ENCODE peak calls at places on chromosomes 5 and 9, in seven cellular contexts. One of them, this sample, is unnamed.

GRCh38 chr5:171369056-171369455 is 18.6 kb upstream of the NPM1 start:
- DNase-seq in GM12878: no peak
- DNase-seq in K562: no peak
- DNase-seq in SK-N-SH: no peak
- DNase-seq in HCT116: no peak
- DNase-seq in HepG2: no peak
- DNase-seq in H1: no peak
- DNase-seq in this sample: no peak

GRCh38 chr9:19994296-19994695 is 205.5 kb upstream of the SLC24A2 start:
- DNase-seq in GM12878: no peak
- DNase-seq in K562: no peak
- DNase-seq in SK-N-SH: no peak
- DNase-seq in HCT116: no peak
- DNase-seq in HepG2: no peak
- DNase-seq in H1: no peak
- DNase-seq in this sample: no peak

GRCh38 chr5:14840624-14841023 is 31.0 kb downstream of the ANKH start:
- DNase-seq in GM12878: no peak
- DNase-seq in K562: no peak
- DNase-seq in SK-N-SH: no peak
- DNase-seq in HCT116: no peak
- DNase-seq in HepG2: no peak
- DNase-seq in H1: no peak
- DNase-seq in this sample: no peak

GRCh38 chr5:134758504-134759341 is at the start of gene DDX46:
- DNase-seq in GM12878: peak; percentile 64
- DNase-seq in K562: peak; percentile 97
- DNase-seq in SK-N-SH: peak; percentile 97
- DNase-seq in HCT116: peak; percentile 84
- DNase-seq in HepG2: peak; percentile 85
- DNase-seq in H1: peak; percentile 80
- DNase-seq in this sample: peak; percentile 95

GRCh38 chr9:89382026-89382986 is 64.0 kb downstream of the SECISBP2 start:
- DNase-seq in GM12878: no peak
- DNase-seq in K562: no peak
- DNase-seq in SK-N-SH: no peak
- DNase-seq in HCT116: no peak
- DNase-seq in HepG2: no peak
- DNase-seq in H1: no peak
- DNase-seq in this sample: no peak

GRCh38 chr5:124628251-124628650 is 118.2 kb downstream of the ZNF608 start:
- DNase-seq in GM12878: no peak
- DNase-seq in K562: no peak
- DNase-seq in SK-N-SH: no peak
- DNase-seq in HCT116: no peak
- DNase-seq in HepG2: no peak
- DNase-seq in H1: no peak
- DNase-seq in this sample: no peak

GRCh38 chr9:72149231-72149975 is at the start of gene GDA:
- DNase-seq in GM12878: no peak
- DNase-seq in K562: no peak
- DNase-seq in SK-N-SH: no peak
- DNase-seq in HCT116: peak; percentile 68
- DNase-seq in HepG2: no peak
- DNase-seq in H1: peak; percentile 25
- DNase-seq in this sample: no peak

GRCh38 chr5:87754009-87754757 is 341.5 kb upstream of the CCNH start:
- DNase-seq in GM12878: no peak
- DNase-seq in K562: no peak
- DNase-seq in SK-N-SH: no peak
- DNase-seq in HCT116: no peak
- DNase-seq in HepG2: no peak
- DNase-seq in H1: no peak
- DNase-seq in this sample: no peak

GRCh38 chr9:121394292-121394691 is 24.2 kb upstream of the STOM start:
- DNase-seq in GM12878: no peak
- DNase-seq in K562: no peak
- DNase-seq in SK-N-SH: no peak
- DNase-seq in HCT116: no peak
- DNase-seq in HepG2: no peak
- DNase-seq in H1: no peak
- DNase-seq in this sample: no peak

GRCh38 chr5:74272831-74273545 is 367.5 kb downstream of the ENC1 start:
- DNase-seq in GM12878: no peak
- DNase-seq in K562: no peak
- DNase-seq in SK-N-SH: no peak
- DNase-seq in HCT116: no peak
- DNase-seq in HepG2: no peak
- DNase-seq in H1: no peak
- DNase-seq in this sample: no peak

GRCh38 chr5:54719384-54720306 is 202.1 kb downstream of the SNX18 start:
- DNase-seq in GM12878: no peak
- DNase-seq in K562: no peak
- DNase-seq in SK-N-SH: no peak
- DNase-seq in HCT116: no peak
- DNase-seq in HepG2: no peak
- DNase-seq in H1: peak; percentile 38
- DNase-seq in this sample: no peak

GRCh38 chr5:159878988-159879471 is 37.3 kb upstream of the ADRA1B start:
- DNase-seq in GM12878: no peak
- DNase-seq in K562: peak; percentile 16
- DNase-seq in SK-N-SH: peak; percentile 44
- DNase-seq in HCT116: no peak
- DNase-seq in HepG2: peak; percentile 27
- DNase-seq in H1: peak; percentile 10
- DNase-seq in this sample: peak; percentile 42

GRCh38 chr5:9658726-9659125 is 28.6 kb upstream of the TAS2R1 start:
- DNase-seq in GM12878: no peak
- DNase-seq in K562: no peak
- DNase-seq in SK-N-SH: no peak
- DNase-seq in HCT116: no peak
- DNase-seq in HepG2: no peak
- DNase-seq in H1: no peak
- DNase-seq in this sample: no peak

GRCh38 chr5:175689147-175689991 is 31.5 kb downstream of the HRH2 start:
- DNase-seq in GM12878: no peak
- DNase-seq in K562: no peak
- DNase-seq in SK-N-SH: no peak
- DNase-seq in HCT116: no peak
- DNase-seq in HepG2: no peak
- DNase-seq in H1: no peak
- DNase-seq in this sample: no peak

GRCh38 chr9:36499156-36499886 is 73.4 kb upstream of the MELK start:
- DNase-seq in GM12878: no peak
- DNase-seq in K562: no peak
- DNase-seq in SK-N-SH: peak; percentile 73
- DNase-seq in HCT116: no peak
- DNase-seq in HepG2: no peak
- DNase-seq in H1: no peak
- DNase-seq in this sample: no peak
- TF ChIP-seq JUND in GM12878: no peak
- TF ChIP-seq JUND in K562: no peak
- TF ChIP-seq JUND in SK-N-SH: no peak
- TF ChIP-seq JUND in HCT116: no peak
- TF ChIP-seq JUND in HepG2: no peak
- TF ChIP-seq JUND in H1: no peak
- TF ChIP-seq JUND in this sample: no peak

DNA sequence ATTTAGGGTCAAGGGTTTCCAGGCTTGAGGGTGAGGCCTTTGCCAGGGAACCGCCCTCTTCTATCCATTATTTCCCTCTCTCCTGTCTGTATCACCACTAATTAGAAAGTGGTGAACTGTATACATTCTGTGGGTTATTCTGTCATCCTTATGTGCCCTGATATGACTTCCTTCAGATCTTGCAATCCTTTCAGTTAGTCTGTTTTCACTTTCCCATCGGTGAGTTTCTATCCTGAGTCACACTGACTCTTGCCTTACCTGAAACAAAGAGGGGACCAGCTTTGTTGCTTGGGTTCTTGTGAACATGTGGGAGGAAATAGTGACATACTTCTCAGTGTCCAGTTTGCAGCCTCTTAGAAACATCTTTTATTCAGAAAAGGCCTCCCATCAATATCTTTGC is 205.4 kb upstream of the GHR start:
- DNase-seq in GM12878: no peak
- DNase-seq in K562: no peak
- DNase-seq in SK-N-SH: no peak
- DNase-seq in HCT116: no peak
- DNase-seq in HepG2: no peak
- DNase-seq in H1: no peak
- DNase-seq in this sample: no peak
- TF ChIP-seq JUND in GM12878: no peak
- TF ChIP-seq JUND in K562: no peak
- TF ChIP-seq JUND in SK-N-SH: no peak
- TF ChIP-seq JUND in HCT116: no peak
- TF ChIP-seq JUND in HepG2: no peak
- TF ChIP-seq JUND in H1: no peak
- TF ChIP-seq JUND in this sample: no peak

DNA sequence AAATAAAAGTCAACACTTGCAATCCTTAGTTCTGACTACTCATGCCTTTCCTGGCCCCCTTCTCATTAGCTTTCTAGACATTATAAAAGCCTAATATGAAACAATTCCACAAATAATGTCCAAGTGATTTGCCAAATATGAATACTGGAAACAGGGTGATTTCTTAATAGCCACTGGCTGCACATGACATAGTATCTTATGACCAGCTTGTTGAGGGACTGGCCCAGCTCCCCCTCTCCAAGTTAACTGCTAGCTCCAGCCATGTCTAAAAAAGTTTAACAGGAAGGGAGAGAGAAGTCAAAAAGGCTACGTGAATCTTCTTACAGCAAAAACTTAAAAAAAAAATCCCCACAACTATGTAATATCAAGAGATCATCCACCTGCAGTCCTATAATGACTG is 1.5 kb downstream of the CERT1 start:
- DNase-seq in GM12878: no peak
- DNase-seq in K562: peak; percentile 57
- DNase-seq in SK-N-SH: peak; percentile 4
- DNase-seq in HCT116: no peak
- DNase-seq in HepG2: peak; percentile 12
- DNase-seq in H1: no peak
- DNase-seq in this sample: no peak
- TF ChIP-seq JUND in GM12878: no peak
- TF ChIP-seq JUND in K562: no peak
- TF ChIP-seq JUND in SK-N-SH: no peak
- TF ChIP-seq JUND in HCT116: no peak
- TF ChIP-seq JUND in HepG2: no peak
- TF ChIP-seq JUND in H1: no peak
- TF ChIP-seq JUND in this sample: no peak

GRCh38 chr5:38466444-38467189 is 89.8 kb downstream of the LIFR start:
- DNase-seq in GM12878: no peak
- DNase-seq in K562: no peak
- DNase-seq in SK-N-SH: no peak
- DNase-seq in HCT116: no peak
- DNase-seq in HepG2: no peak
- DNase-seq in H1: no peak
- DNase-seq in this sample: no peak

GRCh38 chr5:38463634-38464521 is 92.6 kb downstream of the LIFR start:
- DNase-seq in GM12878: no peak
- DNase-seq in K562: no peak
- DNase-seq in SK-N-SH: no peak
- DNase-seq in HCT116: peak; percentile 84
- DNase-seq in HepG2: peak; percentile 83
- DNase-seq in H1: no peak
- DNase-seq in this sample: peak; percentile 34

GRCh38 chr5:38465702-38466443 is 90.6 kb downstream of the LIFR start:
- DNase-seq in GM12878: no peak
- DNase-seq in K562: no peak
- DNase-seq in SK-N-SH: no peak
- DNase-seq in HCT116: no peak
- DNase-seq in HepG2: no peak
- DNase-seq in H1: no peak
- DNase-seq in this sample: no peak

GRCh38 chr5:38465045-38465444 is 91.4 kb downstream of the LIFR start:
- DNase-seq in GM12878: no peak
- DNase-seq in K562: no peak
- DNase-seq in SK-N-SH: no peak
- DNase-seq in HCT116: no peak
- DNase-seq in HepG2: no peak
- DNase-seq in H1: no peak
- DNase-seq in this sample: no peak

DNA sequence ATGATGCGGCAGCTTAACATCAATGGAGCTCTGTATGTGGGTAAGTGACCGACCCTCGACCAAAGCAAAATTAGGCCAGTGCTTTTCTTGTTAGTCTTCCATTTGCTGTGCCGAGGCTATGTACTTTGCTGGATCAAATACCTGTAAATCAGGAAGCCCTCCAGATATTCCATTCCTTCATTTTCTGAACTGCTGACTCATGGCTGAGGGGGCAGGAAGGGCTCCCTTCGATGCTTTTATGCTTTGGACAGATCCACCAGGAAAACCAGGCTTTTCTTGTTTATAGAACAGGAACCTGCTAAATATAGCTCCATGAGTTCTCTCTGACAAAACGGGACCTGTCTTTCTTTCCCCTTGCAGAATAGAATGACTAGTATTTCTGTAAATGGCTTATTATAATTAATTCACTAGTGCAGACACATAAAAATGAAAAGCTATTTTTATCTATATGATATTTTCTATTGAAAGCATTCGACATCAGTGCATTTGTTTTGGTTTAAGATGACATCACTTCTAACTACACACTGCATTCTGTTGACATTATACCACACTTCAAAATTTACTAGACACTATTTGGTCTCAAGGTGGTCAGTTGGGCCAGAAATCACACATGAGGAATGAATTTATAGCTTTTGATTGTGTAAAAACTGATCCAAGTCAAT is 93.3 kb downstream of the LIFR start:
- DNase-seq in GM12878: no peak
- DNase-seq in K562: no peak
- DNase-seq in SK-N-SH: no peak
- DNase-seq in HCT116: no peak
- DNase-seq in HepG2: no peak
- DNase-seq in H1: no peak
- DNase-seq in this sample: no peak
- TF ChIP-seq JUND in GM12878: no peak
- TF ChIP-seq JUND in K562: no peak
- TF ChIP-seq JUND in SK-N-SH: no peak
- TF ChIP-seq JUND in HCT116: peak; percentile 34
- TF ChIP-seq JUND in HepG2: no peak
- TF ChIP-seq JUND in H1: no peak
- TF ChIP-seq JUND in this sample: no peak

GRCh38 chr5:138110266-138110963 is 26.6 kb downstream of the WNT8A start:
- DNase-seq in GM12878: no peak
- DNase-seq in K562: no peak
- DNase-seq in SK-N-SH: no peak
- DNase-seq in HCT116: no peak
- DNase-seq in HepG2: no peak
- DNase-seq in H1: no peak
- DNase-seq in this sample: no peak
- TF ChIP-seq JUND in GM12878: no peak
- TF ChIP-seq JUND in K562: no peak
- TF ChIP-seq JUND in SK-N-SH: no peak
- TF ChIP-seq JUND in HCT116: no peak
- TF ChIP-seq JUND in HepG2: no peak
- TF ChIP-seq JUND in H1: no peak
- TF ChIP-seq JUND in this sample: no peak